ENCODE peak calls at places on chromosomes 5 and 9, in four cellular contexts. One of them, this sample, is unnamed.

GRCh38 chr9:69272212-69272611 is 52.8 kb upstream of the ENTREP1 start:
- DNase-seq in HTR-8/SVneo: no peak
- DNase-seq in nephron progenitor cell: no peak
- DNase-seq in stimulated activated CD8-positive, alpha-beta memory T cell treated with anti-CD3 and anti-CD28 coated beads, Interleukin-2, amount 100 ng/mL, for 48 hours: no peak
- DNase-seq in this sample: no peak

GRCh38 chr5:97209343-97209742 is 26.3 kb upstream of the RIOK2 start:
- DNase-seq in HTR-8/SVneo: no peak
- DNase-seq in nephron progenitor cell: no peak
- DNase-seq in stimulated activated CD8-positive, alpha-beta memory T cell treated with anti-CD3 and anti-CD28 coated beads, Interleukin-2, amount 100 ng/mL, for 48 hours: no peak
- DNase-seq in this sample: no peak

GRCh38 chr9:37976714-37977477 is 73.0 kb upstream of the SLC25A51 start:
- DNase-seq in HTR-8/SVneo: no peak
- DNase-seq in nephron progenitor cell: no peak
- DNase-seq in stimulated activated CD8-positive, alpha-beta memory T cell treated with anti-CD3 and anti-CD28 coated beads, Interleukin-2, amount 100 ng/mL, for 48 hours: no peak
- DNase-seq in this sample: peak

GRCh38 chr9:33164138-33164809 is 2.9 kb downstream of the B4GALT1 start:
- DNase-seq in HTR-8/SVneo: no peak
- DNase-seq in nephron progenitor cell: no peak
- DNase-seq in stimulated activated CD8-positive, alpha-beta memory T cell treated with anti-CD3 and anti-CD28 coated beads, Interleukin-2, amount 100 ng/mL, for 48 hours: no peak
- DNase-seq in this sample: no peak

GRCh38 chr9:110936719-110937452 is 101.4 kb downstream of the LPAR1 start:
- DNase-seq in HTR-8/SVneo: no peak
- DNase-seq in nephron progenitor cell: no peak
- DNase-seq in stimulated activated CD8-positive, alpha-beta memory T cell treated with anti-CD3 and anti-CD28 coated beads, Interleukin-2, amount 100 ng/mL, for 48 hours: no peak
- DNase-seq in this sample: no peak

GRCh38 chr5:139459451-139459934 is 3.0 kb downstream of the ECSCR start:
- DNase-seq in HTR-8/SVneo: no peak
- DNase-seq in nephron progenitor cell: no peak
- DNase-seq in stimulated activated CD8-positive, alpha-beta memory T cell treated with anti-CD3 and anti-CD28 coated beads, Interleukin-2, amount 100 ng/mL, for 48 hours: no peak
- DNase-seq in this sample: no peak

GRCh38 chr5:5191906-5192305 is 51.8 kb downstream of the ADAMTS16 start:
- DNase-seq in HTR-8/SVneo: no peak
- DNase-seq in nephron progenitor cell: no peak
- DNase-seq in stimulated activated CD8-positive, alpha-beta memory T cell treated with anti-CD3 and anti-CD28 coated beads, Interleukin-2, amount 100 ng/mL, for 48 hours: no peak
- DNase-seq in this sample: no peak

GRCh38 chr9:115285806-115286205 is 167.8 kb upstream of the TNC start:
- DNase-seq in HTR-8/SVneo: no peak
- DNase-seq in nephron progenitor cell: no peak
- DNase-seq in stimulated activated CD8-positive, alpha-beta memory T cell treated with anti-CD3 and anti-CD28 coated beads, Interleukin-2, amount 100 ng/mL, for 48 hours: no peak
- DNase-seq in this sample: no peak

GRCh38 chr5:101860145-101860544 is 435.9 kb downstream of the SLCO4C1 start:
- DNase-seq in HTR-8/SVneo: no peak
- DNase-seq in nephron progenitor cell: no peak
- DNase-seq in stimulated activated CD8-positive, alpha-beta memory T cell treated with anti-CD3 and anti-CD28 coated beads, Interleukin-2, amount 100 ng/mL, for 48 hours: no peak
- DNase-seq in this sample: no peak

GRCh38 chr9:131397100-131397790 is 3.4 kb downstream of the PRRC2B start:
- DNase-seq in HTR-8/SVneo: no peak
- DNase-seq in nephron progenitor cell: no peak
- DNase-seq in stimulated activated CD8-positive, alpha-beta memory T cell treated with anti-CD3 and anti-CD28 coated beads, Interleukin-2, amount 100 ng/mL, for 48 hours: no peak
- DNase-seq in this sample: no peak

GRCh38 chr5:147234825-147235635 is at the start of gene STK32A:
- DNase-seq in HTR-8/SVneo: peak
- DNase-seq in nephron progenitor cell: peak
- DNase-seq in stimulated activated CD8-positive, alpha-beta memory T cell treated with anti-CD3 and anti-CD28 coated beads, Interleukin-2, amount 100 ng/mL, for 48 hours: no peak
- DNase-seq in this sample: peak

GRCh38 chr9:14768561-14769234 is 46.2 kb upstream of the CER1 start:
- DNase-seq in HTR-8/SVneo: peak
- DNase-seq in nephron progenitor cell: peak
- DNase-seq in stimulated activated CD8-positive, alpha-beta memory T cell treated with anti-CD3 and anti-CD28 coated beads, Interleukin-2, amount 100 ng/mL, for 48 hours: no peak
- DNase-seq in this sample: no peak

GRCh38 chr5:128629162-128629561 is 91.1 kb upstream of the FBN2 start:
- DNase-seq in HTR-8/SVneo: no peak
- DNase-seq in nephron progenitor cell: no peak
- DNase-seq in stimulated activated CD8-positive, alpha-beta memory T cell treated with anti-CD3 and anti-CD28 coated beads, Interleukin-2, amount 100 ng/mL, for 48 hours: no peak
- DNase-seq in this sample: no peak

GRCh38 chr9:127123239-127123935 is 952 bp upstream of the ANGPTL2 start:
- DNase-seq in HTR-8/SVneo: no peak
- DNase-seq in nephron progenitor cell: no peak
- DNase-seq in stimulated activated CD8-positive, alpha-beta memory T cell treated with anti-CD3 and anti-CD28 coated beads, Interleukin-2, amount 100 ng/mL, for 48 hours: no peak
- DNase-seq in this sample: no peak

GRCh38 chr9:84978761-84979160 is 309.2 kb downstream of the NTRK2 start:
- DNase-seq in HTR-8/SVneo: no peak
- DNase-seq in nephron progenitor cell: no peak
- DNase-seq in stimulated activated CD8-positive, alpha-beta memory T cell treated with anti-CD3 and anti-CD28 coated beads, Interleukin-2, amount 100 ng/mL, for 48 hours: no peak
- DNase-seq in this sample: no peak

GRCh38 chr5:143054480-143054941 is 284.3 kb downstream of the ARHGAP26 start:
- DNase-seq in HTR-8/SVneo: no peak
- DNase-seq in nephron progenitor cell: no peak
- DNase-seq in stimulated activated CD8-positive, alpha-beta memory T cell treated with anti-CD3 and anti-CD28 coated beads, Interleukin-2, amount 100 ng/mL, for 48 hours: no peak
- DNase-seq in this sample: no peak

GRCh38 chr9:35723426-35723825 is 8.6 kb downstream of the TLN1 start:
- DNase-seq in HTR-8/SVneo: no peak
- DNase-seq in nephron progenitor cell: no peak
- DNase-seq in stimulated activated CD8-positive, alpha-beta memory T cell treated with anti-CD3 and anti-CD28 coated beads, Interleukin-2, amount 100 ng/mL, for 48 hours: no peak
- DNase-seq in this sample: no peak

GRCh38 chr9:72203205-72203803 is 54.1 kb downstream of the GDA start:
- DNase-seq in HTR-8/SVneo: peak
- DNase-seq in nephron progenitor cell: peak
- DNase-seq in stimulated activated CD8-positive, alpha-beta memory T cell treated with anti-CD3 and anti-CD28 coated beads, Interleukin-2, amount 100 ng/mL, for 48 hours: no peak
- DNase-seq in this sample: no peak

GRCh38 chr5:73066466-73066865 is 53.9 kb upstream of the TMEM171 start:
- DNase-seq in HTR-8/SVneo: no peak
- DNase-seq in nephron progenitor cell: no peak
- DNase-seq in stimulated activated CD8-positive, alpha-beta memory T cell treated with anti-CD3 and anti-CD28 coated beads, Interleukin-2, amount 100 ng/mL, for 48 hours: no peak
- DNase-seq in this sample: no peak

GRCh38 chr5:234450-234849 is 16.3 kb downstream of the SDHA start:
- DNase-seq in HTR-8/SVneo: no peak
- DNase-seq in nephron progenitor cell: no peak
- DNase-seq in stimulated activated CD8-positive, alpha-beta memory T cell treated with anti-CD3 and anti-CD28 coated beads, Interleukin-2, amount 100 ng/mL, for 48 hours: no peak
- DNase-seq in this sample: no peak

GRCh38 chr5:170100051-170100943 is 5.4 kb upstream of the FOXI1 start:
- DNase-seq in HTR-8/SVneo: peak
- DNase-seq in nephron progenitor cell: peak
- DNase-seq in stimulated activated CD8-positive, alpha-beta memory T cell treated with anti-CD3 and anti-CD28 coated beads, Interleukin-2, amount 100 ng/mL, for 48 hours: peak
- DNase-seq in this sample: peak

GRCh38 chr9:121741198-121741918 is 89.9 kb downstream of the DAB2IP start:
- DNase-seq in HTR-8/SVneo: no peak
- DNase-seq in nephron progenitor cell: no peak
- DNase-seq in stimulated activated CD8-positive, alpha-beta memory T cell treated with anti-CD3 and anti-CD28 coated beads, Interleukin-2, amount 100 ng/mL, for 48 hours: no peak
- DNase-seq in this sample: no peak

GRCh38 chr5:33065146-33065545 is 354.0 kb downstream of the NPR3 start:
- DNase-seq in HTR-8/SVneo: no peak
- DNase-seq in nephron progenitor cell: no peak
- DNase-seq in stimulated activated CD8-positive, alpha-beta memory T cell treated with anti-CD3 and anti-CD28 coated beads, Interleukin-2, amount 100 ng/mL, for 48 hours: no peak
- DNase-seq in this sample: no peak

GRCh38 chr5:17743580-17744435 is 109.5 kb downstream of the TAF11L14 start:
- DNase-seq in HTR-8/SVneo: no peak
- DNase-seq in nephron progenitor cell: no peak
- DNase-seq in stimulated activated CD8-positive, alpha-beta memory T cell treated with anti-CD3 and anti-CD28 coated beads, Interleukin-2, amount 100 ng/mL, for 48 hours: no peak
- DNase-seq in this sample: no peak

GRCh38 chr9:129630967-129631672 is 5.2 kb downstream of the NTMT1 start:
- DNase-seq in HTR-8/SVneo: no peak
- DNase-seq in nephron progenitor cell: no peak
- DNase-seq in stimulated activated CD8-positive, alpha-beta memory T cell treated with anti-CD3 and anti-CD28 coated beads, Interleukin-2, amount 100 ng/mL, for 48 hours: no peak
- DNase-seq in this sample: no peak

GRCh38 chr5:143108498-143109128 is 294.9 kb downstream of the NR3C1 start:
- DNase-seq in HTR-8/SVneo: no peak
- DNase-seq in nephron progenitor cell: no peak
- DNase-seq in stimulated activated CD8-positive, alpha-beta memory T cell treated with anti-CD3 and anti-CD28 coated beads, Interleukin-2, amount 100 ng/mL, for 48 hours: no peak
- DNase-seq in this sample: no peak

GRCh38 chr9:68721934-68722333 is 16.9 kb downstream of the PIP5K1B start:
- DNase-seq in HTR-8/SVneo: no peak
- DNase-seq in nephron progenitor cell: no peak
- DNase-seq in stimulated activated CD8-positive, alpha-beta memory T cell treated with anti-CD3 and anti-CD28 coated beads, Interleukin-2, amount 100 ng/mL, for 48 hours: no peak
- DNase-seq in this sample: no peak

GRCh38 chr5:139062910-139063663 is 135.1 kb downstream of the SIL1 start:
- DNase-seq in HTR-8/SVneo: no peak
- DNase-seq in nephron progenitor cell: no peak
- DNase-seq in stimulated activated CD8-positive, alpha-beta memory T cell treated with anti-CD3 and anti-CD28 coated beads, Interleukin-2, amount 100 ng/mL, for 48 hours: no peak
- DNase-seq in this sample: no peak

GRCh38 chr9:87850405-87850804 is 32.3 kb upstream of the SPATA31E1 start:
- DNase-seq in HTR-8/SVneo: no peak
- DNase-seq in nephron progenitor cell: no peak
- DNase-seq in stimulated activated CD8-positive, alpha-beta memory T cell treated with anti-CD3 and anti-CD28 coated beads, Interleukin-2, amount 100 ng/mL, for 48 hours: no peak
- DNase-seq in this sample: no peak

GRCh38 chr9:106179181-106179580 is 484.8 kb downstream of the TMEM38B start:
- DNase-seq in HTR-8/SVneo: no peak
- DNase-seq in nephron progenitor cell: no peak
- DNase-seq in stimulated activated CD8-positive, alpha-beta memory T cell treated with anti-CD3 and anti-CD28 coated beads, Interleukin-2, amount 100 ng/mL, for 48 hours: no peak
- DNase-seq in this sample: no peak

GRCh38 chr5:123156577-123157296 is 67.7 kb downstream of the PRDM6 start:
- DNase-seq in HTR-8/SVneo: no peak
- DNase-seq in nephron progenitor cell: no peak
- DNase-seq in stimulated activated CD8-positive, alpha-beta memory T cell treated with anti-CD3 and anti-CD28 coated beads, Interleukin-2, amount 100 ng/mL, for 48 hours: no peak
- DNase-seq in this sample: no peak

GRCh38 chr5:15524712-15525111 is 24.7 kb downstream of the FBXL7 start:
- DNase-seq in HTR-8/SVneo: no peak
- DNase-seq in nephron progenitor cell: no peak
- DNase-seq in stimulated activated CD8-positive, alpha-beta memory T cell treated with anti-CD3 and anti-CD28 coated beads, Interleukin-2, amount 100 ng/mL, for 48 hours: no peak
- DNase-seq in this sample: no peak

GRCh38 chr5:132686193-132686592 is 12.4 kb downstream of the IL4 start:
- DNase-seq in HTR-8/SVneo: no peak
- DNase-seq in nephron progenitor cell: no peak
- DNase-seq in stimulated activated CD8-positive, alpha-beta memory T cell treated with anti-CD3 and anti-CD28 coated beads, Interleukin-2, amount 100 ng/mL, for 48 hours: no peak
- DNase-seq in this sample: no peak

GRCh38 chr5:130286971-130287370 is 382.7 kb downstream of the CHSY3 start:
- DNase-seq in HTR-8/SVneo: no peak
- DNase-seq in nephron progenitor cell: no peak
- DNase-seq in stimulated activated CD8-positive, alpha-beta memory T cell treated with anti-CD3 and anti-CD28 coated beads, Interleukin-2, amount 100 ng/mL, for 48 hours: no peak
- DNase-seq in this sample: no peak

GRCh38 chr5:127505819-127506218 is 11.6 kb upstream of the PRRC1 start:
- DNase-seq in HTR-8/SVneo: no peak
- DNase-seq in nephron progenitor cell: no peak
- DNase-seq in stimulated activated CD8-positive, alpha-beta memory T cell treated with anti-CD3 and anti-CD28 coated beads, Interleukin-2, amount 100 ng/mL, for 48 hours: no peak
- DNase-seq in this sample: no peak

GRCh38 chr9:33011857-33012256 is 10.4 kb upstream of the APTX start:
- DNase-seq in HTR-8/SVneo: no peak
- DNase-seq in nephron progenitor cell: no peak
- DNase-seq in stimulated activated CD8-positive, alpha-beta memory T cell treated with anti-CD3 and anti-CD28 coated beads, Interleukin-2, amount 100 ng/mL, for 48 hours: no peak
- DNase-seq in this sample: no peak

GRCh38 chr9:137176302-137177182 is 4.7 kb upstream of the TMEM210 start:
- DNase-seq in HTR-8/SVneo: no peak
- DNase-seq in nephron progenitor cell: peak
- DNase-seq in stimulated activated CD8-positive, alpha-beta memory T cell treated with anti-CD3 and anti-CD28 coated beads, Interleukin-2, amount 100 ng/mL, for 48 hours: no peak
- DNase-seq in this sample: no peak